ENCODE peak calls at places on chromosomes 5 and 9, in four cellular contexts. One of them, this sample, is unnamed.

GRCh38 chr9:79185866-79186265 is 385.9 kb upstream of the TLE4 start:
- DNase-seq in germinal center: no peak
- DNase-seq in A549: peak; percentile 17
- DNase-seq in EL: peak; percentile 54
- DNase-seq in this sample: no peak

GRCh38 chr5:33272288-33272687 is 168.5 kb upstream of the TARS1 start:
- DNase-seq in EL: peak; percentile 94
- DNase-seq in A549: peak; percentile 76
- DNase-seq in germinal center: no peak
- DNase-seq in this sample: no peak

GRCh38 chr9:4077499-4078102 is 222.3 kb downstream of the GLIS3 start:
- DNase-seq in A549: peak; percentile 76
- DNase-seq in germinal center: peak; percentile 38
- DNase-seq in EL: peak; percentile 81
- DNase-seq in this sample: peak; percentile 95

GRCh38 chr9:137761032-137761431 is 116.5 kb upstream of the CACNA1B start:
- DNase-seq in A549: no peak
- DNase-seq in EL: no peak
- DNase-seq in germinal center: peak; percentile 62
- DNase-seq in this sample: no peak

GRCh38 chr5:138544171-138545134 is 1.4 kb upstream of the ETF1 start:
- DNase-seq in germinal center: no peak
- DNase-seq in EL: peak; percentile 41
- DNase-seq in A549: no peak
- DNase-seq in this sample: no peak

GRCh38 chr5:93421987-93422391 is 159.0 kb downstream of the NR2F1-AS1 start:
- DNase-seq in A549: no peak
- DNase-seq in germinal center: no peak
- DNase-seq in EL: no peak
- DNase-seq in this sample: no peak

GRCh38 chr9:36934478-36935065 is 99.5 kb downstream of the PAX5 start:
- DNase-seq in EL: no peak
- DNase-seq in germinal center: no peak
- DNase-seq in A549: no peak
- DNase-seq in this sample: no peak

GRCh38 chr9:92971776-92972175 is 24.5 kb downstream of the FGD3 start:
- DNase-seq in EL: no peak
- DNase-seq in A549: no peak
- DNase-seq in germinal center: no peak
- DNase-seq in this sample: no peak

GRCh38 chr5:127858116-127858784 is 155.1 kb downstream of the CCDC192 start:
- DNase-seq in A549: no peak
- DNase-seq in germinal center: no peak
- DNase-seq in EL: no peak
- DNase-seq in this sample: no peak

GRCh38 chr9:93206576-93207155 is 22.7 kb downstream of the WNK2 start:
- DNase-seq in germinal center: no peak
- DNase-seq in A549: no peak
- DNase-seq in EL: no peak
- DNase-seq in this sample: no peak

GRCh38 chr5:107985144-107985543 is 314.4 kb upstream of the EFNA5 start:
- DNase-seq in EL: no peak
- DNase-seq in germinal center: no peak
- DNase-seq in A549: no peak
- DNase-seq in this sample: peak; percentile 6

GRCh38 chr9:36949470-36949869 is 84.6 kb downstream of the PAX5 start:
- DNase-seq in germinal center: peak; percentile 24
- DNase-seq in A549: no peak
- DNase-seq in EL: no peak
- DNase-seq in this sample: no peak

GRCh38 chr9:94941211-94941875 is 214.8 kb downstream of the AOPEP start:
- DNase-seq in germinal center: no peak
- DNase-seq in A549: peak; percentile 91
- DNase-seq in EL: peak; percentile 38
- DNase-seq in this sample: no peak

GRCh38 chr5:9523090-9523813 is 22.6 kb downstream of the SEMA5A start:
- DNase-seq in germinal center: no peak
- DNase-seq in A549: no peak
- DNase-seq in EL: peak; percentile 45
- DNase-seq in this sample: no peak